ENCODE peak calls at places on chromosomes 13 and 19, in six cellular contexts. One of them, this sample, is unnamed.

GRCh38 chr13:28048768-28049167 is 51.6 kb downstream of the FLT3 start:
- DNase-seq in K562: no peak
- DNase-seq in HepG2: no peak
- DNase-seq in GM12878: no peak
- DNase-seq in A549: no peak
- DNase-seq in endothelial cell of umbilical vein: no peak
- DNase-seq in this sample: no peak

GRCh38 chr13:110520431-110521295 is 40.9 kb downstream of the RAB20 start:
- DNase-seq in A549: no peak
- DNase-seq in endothelial cell of umbilical vein: no peak
- DNase-seq in HepG2: no peak
- DNase-seq in K562: no peak
- DNase-seq in GM12878: no peak
- DNase-seq in this sample: peak; percentile 89

GRCh38 chr13:110137677-110138008 is 169.3 kb downstream of the COL4A1 start:
- DNase-seq in HepG2: peak; percentile 15
- DNase-seq in GM12878: no peak
- DNase-seq in A549: peak; percentile 56
- DNase-seq in endothelial cell of umbilical vein: no peak
- DNase-seq in K562: peak; percentile 16
- DNase-seq in this sample: no peak

GRCh38 chr13:23822252-23822824 is 66.9 kb downstream of the MIPEP start:
- DNase-seq in K562: no peak
- DNase-seq in HepG2: no peak
- DNase-seq in GM12878: no peak
- DNase-seq in A549: no peak
- DNase-seq in endothelial cell of umbilical vein: no peak
- DNase-seq in this sample: no peak

GRCh38 chr13:23828086-23828485 is 61.1 kb downstream of the MIPEP start:
- DNase-seq in HepG2: no peak
- DNase-seq in A549: no peak
- DNase-seq in K562: no peak
- DNase-seq in GM12878: no peak
- DNase-seq in endothelial cell of umbilical vein: no peak
- DNase-seq in this sample: no peak

GRCh38 chr13:96284971-96285370 is 195.1 kb downstream of the HS6ST3 start:
- DNase-seq in K562: no peak
- DNase-seq in endothelial cell of umbilical vein: no peak
- DNase-seq in GM12878: no peak
- DNase-seq in HepG2: no peak
- DNase-seq in A549: no peak
- DNase-seq in this sample: no peak

GRCh38 chr13:28337196-28338045 is 157.5 kb downstream of the FLT1 start:
- DNase-seq in GM12878: no peak
- DNase-seq in A549: no peak
- DNase-seq in HepG2: no peak
- DNase-seq in K562: no peak
- DNase-seq in endothelial cell of umbilical vein: peak; percentile 97
- DNase-seq in this sample: no peak

GRCh38 chr13:50224534-50224933 is 209.3 kb downstream of the KCNRG start:
- DNase-seq in endothelial cell of umbilical vein: no peak
- DNase-seq in HepG2: no peak
- DNase-seq in GM12878: no peak
- DNase-seq in A549: no peak
- DNase-seq in K562: no peak
- DNase-seq in this sample: peak; percentile 90

GRCh38 chr19:38429055-38429810 is 3.2 kb upstream of the RASGRP4 start:
- DNase-seq in K562: no peak
- DNase-seq in HepG2: no peak
- DNase-seq in GM12878: no peak
- DNase-seq in A549: no peak
- DNase-seq in endothelial cell of umbilical vein: no peak
- DNase-seq in this sample: no peak

GRCh38 chr13:29743229-29743786 is 107.1 kb downstream of the UBL3 start:
- DNase-seq in K562: no peak
- DNase-seq in GM12878: no peak
- DNase-seq in A549: no peak
- DNase-seq in endothelial cell of umbilical vein: peak; percentile 10
- DNase-seq in HepG2: no peak
- DNase-seq in this sample: no peak

GRCh38 chr13:98041081-98041820 is 87.8 kb downstream of the IPO5 start:
- DNase-seq in K562: no peak
- DNase-seq in A549: no peak
- DNase-seq in GM12878: no peak
- DNase-seq in HepG2: no peak
- DNase-seq in endothelial cell of umbilical vein: no peak
- DNase-seq in this sample: no peak

GRCh38 chr13:112487127-112487517 is 100.8 kb downstream of the TUBGCP3 start:
- DNase-seq in endothelial cell of umbilical vein: no peak
- DNase-seq in HepG2: no peak
- DNase-seq in GM12878: no peak
- DNase-seq in A549: no peak
- DNase-seq in K562: no peak
- DNase-seq in this sample: no peak

GRCh38 chr13:48502601-48503319 is 30.1 kb downstream of the RCBTB2 start:
- DNase-seq in K562: no peak
- DNase-seq in GM12878: no peak
- DNase-seq in endothelial cell of umbilical vein: no peak
- DNase-seq in HepG2: no peak
- DNase-seq in A549: no peak
- DNase-seq in this sample: peak; percentile 20

GRCh38 chr13:109699628-109700071 is 86.7 kb downstream of the IRS2 start:
- DNase-seq in K562: no peak
- DNase-seq in A549: no peak
- DNase-seq in GM12878: no peak
- DNase-seq in HepG2: no peak
- DNase-seq in endothelial cell of umbilical vein: no peak
- DNase-seq in this sample: peak; percentile 63

GRCh38 chr19:18287836-18288772 is 6.7 kb upstream of the JUND start:
- DNase-seq in HepG2: no peak
- DNase-seq in endothelial cell of umbilical vein: no peak
- DNase-seq in K562: no peak
- DNase-seq in GM12878: no peak
- DNase-seq in A549: no peak
- DNase-seq in this sample: no peak

GRCh38 chr13:111572956-111573355 is 252.5 kb downstream of the TEX29 start:
- DNase-seq in K562: no peak
- DNase-seq in GM12878: no peak
- DNase-seq in HepG2: no peak
- DNase-seq in A549: no peak
- DNase-seq in endothelial cell of umbilical vein: no peak
- DNase-seq in this sample: no peak

GRCh38 chr19:14366529-14366928 is 14.7 kb upstream of the ADGRE5 start:
- DNase-seq in HepG2: peak; percentile 69
- DNase-seq in endothelial cell of umbilical vein: peak; percentile 61
- DNase-seq in GM12878: peak; percentile 98
- DNase-seq in K562: peak; percentile 77
- DNase-seq in A549: no peak
- DNase-seq in this sample: peak; percentile 52

GRCh38 chr19:5068251-5069090 is 99.6 kb downstream of the KDM4B start:
- DNase-seq in GM12878: no peak
- DNase-seq in HepG2: peak; percentile 26
- DNase-seq in K562: no peak
- DNase-seq in A549: no peak
- DNase-seq in endothelial cell of umbilical vein: no peak
- DNase-seq in this sample: no peak

GRCh38 chr13:52906122-52906903 is 57.9 kb upstream of the PCDH8 start:
- DNase-seq in A549: no peak
- DNase-seq in endothelial cell of umbilical vein: no peak
- DNase-seq in K562: no peak
- DNase-seq in HepG2: no peak
- DNase-seq in GM12878: no peak
- DNase-seq in this sample: no peak

GRCh38 chr19:48681127-48681470 is 8.3 kb upstream of the NTN5 start:
- DNase-seq in HepG2: no peak
- DNase-seq in endothelial cell of umbilical vein: no peak
- DNase-seq in K562: peak; percentile 34
- DNase-seq in A549: no peak
- DNase-seq in GM12878: no peak
- DNase-seq in this sample: peak; percentile 96

GRCh38 chr13:98300956-98301641 is 124.0 kb upstream of the RNF113B start:
- DNase-seq in K562: no peak
- DNase-seq in A549: no peak
- DNase-seq in endothelial cell of umbilical vein: peak; percentile 46
- DNase-seq in GM12878: no peak
- DNase-seq in HepG2: peak; percentile 96
- DNase-seq in this sample: no peak

GRCh38 chr19:10142701-10143375 is 23.1 kb upstream of the EIF3G start:
- DNase-seq in HepG2: no peak
- DNase-seq in endothelial cell of umbilical vein: no peak
- DNase-seq in A549: no peak
- DNase-seq in K562: no peak
- DNase-seq in GM12878: no peak
- DNase-seq in this sample: no peak

GRCh38 chr13:100818706-100819105 is 144.1 kb upstream of the TMTC4 start:
- DNase-seq in HepG2: no peak
- DNase-seq in K562: no peak
- DNase-seq in A549: no peak
- DNase-seq in GM12878: no peak
- DNase-seq in endothelial cell of umbilical vein: no peak
- DNase-seq in this sample: no peak
- TF ChIP-seq MYC in HepG2: no peak
- TF ChIP-seq MYC in K562: no peak
- TF ChIP-seq MYC in A549: no peak
- TF ChIP-seq MYC in GM12878: no peak
- TF ChIP-seq MYC in endothelial cell of umbilical vein: no peak
- TF ChIP-seq MYC in this sample: no peak

DNA sequence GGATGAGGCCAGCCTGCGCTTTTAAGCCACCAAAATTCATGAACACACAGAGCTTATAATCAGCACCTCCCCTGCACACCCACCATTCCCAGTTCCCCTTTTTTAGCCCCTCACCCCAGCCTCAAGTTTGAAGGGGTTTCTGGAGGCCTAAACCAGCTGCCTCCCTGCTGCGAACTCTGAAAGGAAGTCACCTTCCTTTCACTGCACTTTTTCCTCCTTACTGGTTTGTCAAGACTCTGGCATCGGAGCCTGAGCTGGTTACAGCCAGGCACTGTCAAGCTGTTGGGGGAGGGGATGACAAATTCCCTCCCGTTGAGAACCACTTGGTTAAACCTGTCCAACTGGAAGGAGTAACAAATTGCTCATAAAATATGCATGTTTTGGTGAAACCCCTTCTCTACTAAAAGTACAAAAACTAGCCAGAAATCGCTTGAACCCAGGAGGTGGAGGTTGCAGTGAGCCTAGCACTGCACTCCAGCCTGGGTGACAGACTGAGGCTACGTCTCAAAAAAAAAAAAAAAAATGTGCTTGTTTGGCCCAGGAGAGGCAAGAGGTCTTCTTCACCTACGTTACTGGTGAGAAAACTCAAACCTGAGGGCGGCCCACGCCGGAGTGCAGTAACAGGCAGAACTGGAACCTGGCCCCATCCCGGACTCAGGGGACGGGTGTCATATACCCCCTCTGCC is 671 bp upstream of the ADAT3 start:
- DNase-seq in endothelial cell of umbilical vein: no peak
- DNase-seq in A549: no peak
- DNase-seq in GM12878: peak; percentile 86
- DNase-seq in K562: no peak
- DNase-seq in HepG2: no peak
- DNase-seq in this sample: peak; percentile 94
- H3K4me3 ChIP-seq in endothelial cell of umbilical vein: no peak overlapping the region
- H3K4me3 ChIP-seq in A549: peak overlapping the region; percentile 65
- H3K4me3 ChIP-seq in GM12878: peak overlapping the region; percentile 69
- H3K4me3 ChIP-seq in K562: peak overlapping the region; percentile 81
- H3K4me3 ChIP-seq in HepG2: peak overlapping the region; percentile 33
- H3K4me3 ChIP-seq in this sample: peak overlapping the region; percentile 34

GRCh38 chr13:22589880-22590279 is 590.9 kb upstream of the SGCG start:
- DNase-seq in K562: no peak
- DNase-seq in endothelial cell of umbilical vein: no peak
- DNase-seq in HepG2: no peak
- DNase-seq in A549: no peak
- DNase-seq in GM12878: no peak
- DNase-seq in this sample: no peak

GRCh38 chr13:22596157-22596863 is 584.5 kb upstream of the SGCG start:
- DNase-seq in K562: no peak
- DNase-seq in GM12878: no peak
- DNase-seq in HepG2: peak; percentile 8
- DNase-seq in A549: no peak
- DNase-seq in endothelial cell of umbilical vein: no peak
- DNase-seq in this sample: no peak

GRCh38 chr13:22594041-22594440 is 586.7 kb upstream of the SGCG start:
- DNase-seq in K562: no peak
- DNase-seq in endothelial cell of umbilical vein: no peak
- DNase-seq in GM12878: no peak
- DNase-seq in HepG2: peak; percentile 16
- DNase-seq in A549: no peak
- DNase-seq in this sample: no peak

GRCh38 chr13:22592515-22592914 is 588.3 kb upstream of the SGCG start:
- DNase-seq in HepG2: no peak
- DNase-seq in GM12878: no peak
- DNase-seq in K562: no peak
- DNase-seq in endothelial cell of umbilical vein: no peak
- DNase-seq in A549: no peak
- DNase-seq in this sample: peak; percentile 11
- TF ChIP-seq MYC in HepG2: no peak
- TF ChIP-seq MYC in GM12878: no peak
- TF ChIP-seq MYC in K562: no peak
- TF ChIP-seq MYC in endothelial cell of umbilical vein: no peak
- TF ChIP-seq MYC in A549: no peak
- TF ChIP-seq MYC in this sample: no peak

GRCh38 chr19:39497850-39498261 is 891 bp upstream of the DLL3 start:
- DNase-seq in endothelial cell of umbilical vein: peak; percentile 56
- DNase-seq in HepG2: peak; percentile 36
- DNase-seq in A549: no peak
- DNase-seq in K562: peak; percentile 74
- DNase-seq in GM12878: no peak
- DNase-seq in this sample: peak; percentile 64

GRCh38 chr19:39500543-39500942 is 1.8 kb downstream of the DLL3 start:
- DNase-seq in A549: no peak
- DNase-seq in endothelial cell of umbilical vein: no peak
- DNase-seq in HepG2: no peak
- DNase-seq in K562: no peak
- DNase-seq in GM12878: no peak
- DNase-seq in this sample: no peak

GRCh38 chr19:39498262-39499081 is at the start of gene DLL3:
- DNase-seq in GM12878: no peak
- DNase-seq in K562: peak; percentile 55
- DNase-seq in A549: no peak
- DNase-seq in HepG2: no peak
- DNase-seq in endothelial cell of umbilical vein: peak; percentile 34
- DNase-seq in this sample: peak; percentile 33

GRCh38 chr19:39499932-39500331 is 1.2 kb downstream of the DLL3 start:
- DNase-seq in endothelial cell of umbilical vein: no peak
- DNase-seq in GM12878: no peak
- DNase-seq in A549: no peak
- DNase-seq in K562: no peak
- DNase-seq in HepG2: no peak
- DNase-seq in this sample: no peak

DNA sequence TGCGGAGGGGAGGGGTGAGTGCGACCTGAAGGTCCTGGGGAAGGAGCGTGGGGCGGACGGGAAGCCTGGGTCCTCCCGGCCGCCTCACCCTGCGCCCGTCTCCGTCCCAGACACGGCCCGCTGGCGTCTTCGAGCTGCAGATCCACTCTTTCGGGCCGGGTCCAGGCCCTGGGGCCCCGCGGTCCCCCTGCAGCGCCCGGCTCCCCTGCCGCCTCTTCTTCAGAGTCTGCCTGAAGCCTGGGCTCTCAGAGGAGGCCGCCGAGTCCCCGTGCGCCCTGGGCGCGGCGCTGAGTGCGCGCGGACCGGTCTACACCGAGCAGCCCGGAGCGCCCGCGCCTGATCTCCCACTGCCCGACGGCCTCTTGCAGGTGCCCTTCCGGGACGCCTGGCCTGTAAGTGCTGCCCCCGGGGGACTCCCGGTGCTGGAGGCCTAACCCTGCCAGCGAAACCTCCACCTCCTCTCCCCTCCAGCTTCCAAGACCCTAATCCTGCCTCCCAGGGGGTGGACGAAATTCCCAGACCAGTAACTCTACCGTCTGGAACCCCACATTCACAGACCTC is 415 bp downstream of the DLL3 start:
- DNase-seq in K562: no peak
- DNase-seq in HepG2: no peak
- DNase-seq in A549: no peak
- DNase-seq in GM12878: no peak
- DNase-seq in endothelial cell of umbilical vein: no peak
- DNase-seq in this sample: no peak
- H3K4me3 ChIP-seq in K562: no peak overlapping the region
- H3K4me3 ChIP-seq in HepG2: peak overlapping the region; percentile 29
- H3K4me3 ChIP-seq in A549: peak overlapping the region; percentile 32
- H3K4me3 ChIP-seq in GM12878: no peak overlapping the region
- H3K4me3 ChIP-seq in endothelial cell of umbilical vein: no peak overlapping the region
- H3K4me3 ChIP-seq in this sample: no peak overlapping the region